ENCODE peak calls at places on chromosome 15, in nine cellular contexts. W, Y, J, M, I, R, P, F and H are unnamed samples.

GRCh38 chr15:67495585-67495984 is 25.3 kb upstream of the C15orf61 start:
- DNase-seq in I (no peak), P (no peak), W (no peak), J (no peak), R (no peak), Y (no peak), F (no peak), M (no peak), H (no peak)

GRCh38 chr15:73078722-73079121 is 26.5 kb downstream of the NEO1 start:
- DNase-seq in J (no peak), Y (no peak), I (no peak), W (no peak), P (peak; percentile 71), R (peak; percentile 85), F (peak; percentile 94), M (peak; percentile 27), H (no peak)

GRCh38 chr15:40594429-40594836 is 384 bp downstream of the KNL1 start:
- DNase-seq in P (peak; percentile 54), M (no peak), J (peak; percentile 88), I (no peak), Y (peak; percentile 49), R (peak; percentile 63), W (peak; percentile 65), F (peak; percentile 44), H (no peak)

GRCh38 chr15:56856934-56857333 is 61.5 kb upstream of the TCF12 start:
- DNase-seq in J (no peak), M (no peak), Y (no peak), I (no peak), P (no peak), W (no peak), R (no peak), F (no peak), H (no peak)

GRCh38 chr15:78937132-78937739 is 7.6 kb downstream of the CTSH start:
- DNase-seq in M (no peak), R (no peak), Y (peak; percentile 75), P (no peak), J (peak; percentile 71), F (no peak), I (no peak), W (peak; percentile 31), H (no peak)

GRCh38 chr15:73800662-73801345 is 47.7 kb upstream of the INSYN1 start:
- DNase-seq in F (peak; percentile 93), I (no peak), M (peak; percentile 59), Y (peak; percentile 89), W (no peak), P (peak; percentile 46), J (peak; percentile 14), R (peak; percentile 43), H (no peak)

GRCh38 chr15:22868495-22868894 is 30.0 kb downstream of the NIPA2 start:
- DNase-seq in Y (no peak), M (no peak), W (no peak), F (no peak), I (no peak), P (no peak), R (no peak), J (no peak), H (no peak)

GRCh38 chr15:62706361-62706760 is 336.2 kb upstream of the TPM1 start:
- DNase-seq in F (no peak), Y (no peak), I (no peak), W (no peak), J (no peak), M (no peak), P (peak; percentile 6), R (peak; percentile 18), H (no peak)

GRCh38 chr15:36230741-36231140 is 348.7 kb upstream of the CDIN1 start:
- DNase-seq in M (peak; percentile 16), I (no peak), F (peak; percentile 60), R (no peak), J (no peak), W (no peak), Y (no peak), P (no peak), H (no peak)

GRCh38 chr15:31001702-31002101 is 10.3 kb upstream of the MTMR10 start:
- DNase-seq in M (no peak), J (no peak), F (no peak), R (peak; percentile 68), W (no peak), P (no peak), I (no peak), Y (no peak), H (no peak)

GRCh38 chr15:96328101-96328958 is 2.2 kb upstream of the NR2F2 start:
- DNase-seq in J (no peak), Y (no peak), P (peak; percentile 27), M (no peak), F (peak; percentile 67), R (no peak), I (no peak), W (no peak), H (no peak)

GRCh38 chr15:52256930-52257733 is 38.5 kb downstream of the MYO5C start:
- DNase-seq in W (no peak), F (no peak), J (no peak), I (no peak), Y (no peak), R (no peak), P (no peak), M (no peak), H (no peak)

GRCh38 chr15:65233651-65234050 is 22.4 kb upstream of the CILP start:
- DNase-seq in Y (no peak), F (no peak), P (no peak), R (no peak), M (no peak), J (no peak), I (no peak), W (no peak), H (no peak)
- TF ChIP-seq CTCF in Y (no peak), F (no peak), P (no peak), R (no peak), M (no peak), J (no peak), I (no peak), W (no peak), H (no peak)

DNA sequence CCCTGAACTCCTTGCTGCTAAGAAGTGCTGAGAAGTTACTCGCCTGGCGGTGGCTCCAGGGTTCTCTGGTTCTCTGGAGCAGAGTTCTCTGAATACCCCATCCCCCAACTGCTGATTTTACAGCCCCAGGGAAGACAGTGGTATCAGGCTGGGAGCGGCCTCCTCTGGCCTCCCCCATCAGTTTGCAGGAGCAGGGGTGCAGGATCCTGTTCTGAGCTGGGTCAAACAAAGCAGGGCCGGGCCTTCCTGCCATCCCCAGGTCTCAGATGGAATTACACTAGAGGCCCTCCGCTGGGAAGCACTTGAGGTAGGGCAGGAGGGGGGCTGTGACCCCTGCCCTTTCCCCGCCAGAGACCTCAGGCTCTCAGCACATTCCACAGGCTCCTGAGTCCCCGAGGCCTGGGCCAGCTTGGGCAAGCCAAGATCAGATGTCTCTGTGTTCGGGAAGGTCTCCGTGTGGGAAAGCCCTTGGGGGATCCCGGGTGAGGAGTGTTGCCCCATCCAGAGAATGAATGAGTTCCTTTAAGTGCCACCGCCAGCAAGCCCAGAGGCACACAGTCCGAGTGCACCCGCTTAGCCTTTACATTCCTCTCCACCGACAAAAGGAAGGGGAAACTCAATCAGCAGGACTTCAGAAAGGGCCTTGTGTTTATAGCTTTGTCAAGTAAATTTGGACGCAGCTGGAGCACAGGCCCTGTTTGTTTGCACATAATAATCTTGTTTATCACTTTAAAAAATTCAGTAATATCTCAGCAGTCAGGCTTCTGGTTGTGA is 150.0 kb downstream of the LRRK1 start:
- DNase-seq in R (peak; percentile 88), F (peak; percentile 29), I (no peak), J (peak; percentile 51), P (no peak), W (peak; percentile 38), M (no peak), Y (peak; percentile 25), H (no peak)
- TF ChIP-seq CTCF in R (peak; percentile 38), F (peak; percentile 37), I (no peak), J (no peak), P (no peak), W (peak; percentile 27), M (peak; percentile 27), Y (no peak), H (no peak)

DNA sequence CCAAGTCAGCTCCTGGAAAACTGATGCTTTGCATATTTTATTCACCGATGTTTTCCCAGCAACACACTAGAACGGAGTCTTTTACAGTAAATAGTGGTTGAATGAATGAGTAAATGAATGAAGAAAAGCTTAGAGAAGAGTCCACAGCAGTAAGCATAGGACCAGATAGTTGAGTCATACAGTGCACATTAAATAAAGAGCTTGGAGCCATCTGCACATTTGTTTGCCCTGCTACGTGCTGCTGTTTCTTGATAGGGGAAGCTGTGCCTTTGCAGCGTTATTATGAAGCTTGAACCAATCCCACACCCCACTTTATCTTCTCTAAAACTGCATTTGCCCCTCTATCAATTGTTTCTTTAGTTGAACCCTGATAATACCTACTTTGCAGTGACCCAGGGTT is 1.2 kb downstream of the FAM98B start:
- DNase-seq in P (peak; percentile 24), M (no peak), R (no peak), I (no peak), J (no peak), W (no peak), Y (no peak), F (peak; percentile 11), H (no peak)
- TF ChIP-seq CTCF in P (no peak), M (no peak), R (no peak), I (no peak), J (no peak), W (no peak), Y (no peak), F (no peak), H (no peak)

GRCh38 chr15:101266034-101266433 is 11.3 kb downstream of the SELENOS start:
- DNase-seq in F (peak; percentile 91), W (no peak), P (no peak), M (no peak), Y (no peak), J (no peak), I (no peak), R (no peak), H (no peak)

GRCh38 chr15:101266787-101267186 is 10.5 kb downstream of the SELENOS start:
- DNase-seq in Y (no peak), R (no peak), P (no peak), I (no peak), F (no peak), M (no peak), W (no peak), J (no peak), H (no peak)

GRCh38 chr15:101272584-101272983 is 4.7 kb downstream of the SELENOS start:
- DNase-seq in P (no peak), J (no peak), W (no peak), M (no peak), R (no peak), Y (no peak), I (no peak), F (no peak), H (no peak)

GRCh38 chr15:101267320-101268104 is 9.8 kb downstream of the SELENOS start:
- DNase-seq in F (peak; percentile 94), J (no peak), W (no peak), P (peak; percentile 13), R (peak; percentile 70), M (no peak), I (no peak), Y (peak; percentile 65), H (no peak)

DNA sequence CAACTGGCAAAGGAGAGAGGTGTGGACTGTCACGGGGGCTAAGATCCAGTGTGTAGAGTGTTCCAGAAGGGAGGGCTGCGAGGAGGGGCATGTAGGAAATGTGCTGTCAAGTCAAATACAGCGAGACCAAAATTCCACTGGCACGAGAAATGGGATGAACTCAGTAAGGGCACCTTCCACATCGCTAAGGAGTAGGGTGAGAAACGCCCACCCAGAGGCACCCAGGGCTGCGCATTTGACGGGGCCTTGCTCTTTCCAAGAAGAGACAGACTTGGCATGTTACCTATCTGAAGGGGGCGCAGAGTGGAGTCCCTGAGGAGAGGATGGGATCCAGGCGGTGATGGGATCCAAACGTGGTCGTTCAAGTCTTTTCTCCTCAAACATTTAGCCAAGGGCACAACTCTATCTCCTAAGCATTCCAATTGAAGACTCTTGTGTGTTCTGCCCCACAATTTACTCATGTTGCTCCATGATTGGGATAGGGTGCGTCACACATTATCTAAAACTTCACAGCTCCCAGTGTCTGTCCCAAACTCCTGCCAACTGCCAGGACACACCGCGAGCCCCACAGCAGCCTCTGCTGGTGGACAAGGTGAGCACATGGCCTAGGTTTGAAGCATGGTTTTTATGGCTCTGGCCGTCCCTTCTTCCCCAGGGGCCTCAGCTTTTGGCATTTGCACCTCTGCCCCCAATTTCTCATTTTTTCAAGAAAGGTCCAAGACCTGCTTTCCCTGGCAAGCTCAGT is 7.6 kb downstream of the SELENOS start:
- DNase-seq in J (no peak), Y (peak; percentile 71), W (no peak), P (peak; percentile 30), R (no peak), I (no peak), F (peak; percentile 29), M (no peak), H (no peak)
- TF ChIP-seq CTCF in J (no peak), Y (peak; percentile 53), W (no peak), P (peak; percentile 52), R (peak; percentile 47), I (no peak), F (peak; percentile 39), M (peak; percentile 33), H (no peak)